ENCODE peak calls at places on chromosomes 1 and 21, in ten cellular contexts. Q, S, D, E, O, Y, V, A, J and H are unnamed samples.

GRCh38 chr1:169108897-169109560 is 2.5 kb downstream of the ATP1B1 start:
- DNase-seq in D (peak), Y (peak), A (peak), J (no peak), E (peak), Q (no peak), V (no peak), O (no peak), S (peak), H (no peak)

GRCh38 chr1:168360151-168360550 is 79.5 kb downstream of the TBX19 start:
- DNase-seq in S (peak), D (peak), V (no peak), Q (no peak), J (no peak), E (no peak), Y (peak), A (no peak), O (no peak), H (no peak)

GRCh38 chr1:156684227-156684782 is 7.1 kb upstream of the NES start:
- DNase-seq in O (peak), E (no peak), Q (no peak), S (no peak), V (no peak), Y (no peak), A (no peak), J (no peak), D (peak), H (no peak)

GRCh38 chr21:40754466-40754865 is 92.5 kb downstream of the DSCAM start:
- DNase-seq in J (no peak), Q (no peak), E (no peak), D (no peak), V (no peak), Y (no peak), O (no peak), A (no peak), S (no peak), H (no peak)

GRCh38 chr1:178451529-178451928 is 45.2 kb downstream of the CLEC20A start:
- DNase-seq in Y (peak), E (no peak), J (no peak), V (no peak), D (peak), Q (no peak), A (no peak), S (peak), O (no peak), H (peak)

GRCh38 chr1:225070972-225071371 is 141.5 kb downstream of the DNAH14 start:
- DNase-seq in E (no peak), V (no peak), S (no peak), A (no peak), Q (no peak), Y (no peak), J (no peak), D (no peak), O (no peak), H (no peak)

GRCh38 chr1:212920246-212920645 is 30.1 kb upstream of the VASH2 start:
- DNase-seq in S (no peak), O (no peak), J (no peak), D (no peak), E (no peak), Y (no peak), A (no peak), V (peak), Q (no peak), H (no peak)

GRCh38 chr1:27306892-27307850 is 14.8 kb upstream of the TMEM222 start:
- DNase-seq in Y (no peak), V (no peak), J (no peak), D (no peak), A (peak), E (peak), S (no peak), O (no peak), Q (peak), H (peak)

GRCh38 chr1:28036431-28036830 is 52.0 kb downstream of the EYA3 start:
- DNase-seq in S (no peak), Y (no peak), O (no peak), Q (no peak), E (peak), V (no peak), A (no peak), J (no peak), D (no peak), H (no peak)

GRCh38 chr1:157968951-157969350 is 24.5 kb upstream of the KIRREL1 start:
- DNase-seq in S (no peak), Q (no peak), D (peak), O (peak), E (peak), V (no peak), Y (peak), A (no peak), J (peak), H (no peak)

GRCh38 chr1:70034403-70034802 is 171.0 kb downstream of the LRRC40 start:
- DNase-seq in Q (peak), V (no peak), E (peak), A (peak), S (peak), D (peak), O (peak), J (peak), Y (peak), H (peak)

GRCh38 chr1:246794261-246795093 is 70.3 kb downstream of the SCCPDH start:
- DNase-seq in S (no peak), Q (no peak), Y (peak), D (peak), A (no peak), J (no peak), O (peak), V (no peak), E (peak), H (peak)

GRCh38 chr1:234731371-234732085 is 121.5 kb upstream of the IRF2BP2 start:
- DNase-seq in Y (peak), D (peak), Q (no peak), S (no peak), O (peak), E (peak), J (peak), V (no peak), A (peak), H (no peak)

GRCh38 chr1:56967355-56967754 is 1.5 kb upstream of the C8B start:
- DNase-seq in Q (no peak), D (no peak), V (no peak), E (no peak), A (no peak), J (no peak), O (no peak), Y (no peak), S (no peak), H (no peak)

GRCh38 chr1:85047472-85048295 is 616 bp downstream of the MCOLN3 start:
- DNase-seq in O (peak), Q (no peak), S (peak), D (no peak), V (no peak), E (peak), A (no peak), Y (peak), J (no peak), H (no peak)

GRCh38 chr1:114715952-114716303 is 643 bp downstream of the NRAS start:
- DNase-seq in O (no peak), Q (no peak), A (no peak), J (no peak), D (no peak), E (no peak), V (no peak), S (peak), Y (no peak), H (no peak)

GRCh38 chr1:200805719-200806118 is 67.0 kb downstream of the CAMSAP2 start:
- DNase-seq in O (no peak), S (no peak), A (no peak), V (no peak), J (no peak), E (no peak), Q (no peak), Y (no peak), D (no peak), H (no peak)

GRCh38 chr21:14989359-14989758 is 75.4 kb downstream of the NRIP1 start:
- DNase-seq in A (no peak), D (peak), V (no peak), Q (no peak), E (no peak), S (no peak), J (peak), O (no peak), Y (no peak), H (no peak)

GRCh38 chr1:76759950-76760349 is 107.3 kb upstream of the ST6GALNAC5 start:
- DNase-seq in S (peak), E (no peak), Q (no peak), J (no peak), V (no peak), D (peak), Y (peak), O (peak), A (no peak), H (no peak)

GRCh38 chr1:41317356-41317755 is 43.9 kb upstream of the FOXO6 start:
- DNase-seq in D (peak), J (no peak), Y (no peak), S (no peak), Q (no peak), A (no peak), V (no peak), O (peak), E (peak), H (peak)

GRCh38 chr1:200767326-200767725 is 28.6 kb downstream of the CAMSAP2 start:
- DNase-seq in J (no peak), Q (no peak), S (no peak), V (no peak), O (no peak), D (peak), E (no peak), Y (peak), A (no peak), H (no peak)

GRCh38 chr1:113963281-113963906 is 15.9 kb upstream of the OLFML3 start:
- DNase-seq in A (no peak), E (no peak), S (no peak), D (no peak), O (no peak), Q (no peak), J (no peak), V (no peak), Y (no peak), H (no peak)

GRCh38 chr1:11691302-11691914 is at the start of gene DRAXIN:
- DNase-seq in V (no peak), S (peak), D (peak), A (no peak), O (peak), Y (no peak), J (no peak), E (no peak), Q (peak), H (no peak)

GRCh38 chr1:56029329-56030003 is 549.9 kb downstream of the PLPP3 start:
- DNase-seq in A (peak), Y (no peak), E (peak), O (no peak), Q (no peak), D (no peak), S (peak), J (no peak), V (no peak), H (no peak)

GRCh38 chr1:190022709-190023108 is 455.0 kb downstream of the BRINP3 start:
- DNase-seq in J (no peak), E (peak), Y (no peak), V (no peak), S (no peak), O (peak), A (no peak), D (peak), Q (no peak), H (no peak)

GRCh38 chr1:187091666-187092065 is 262.9 kb downstream of the PLA2G4A start:
- DNase-seq in J (no peak), Q (no peak), Y (no peak), O (no peak), A (no peak), D (peak), E (peak), V (no peak), S (no peak), H (no peak)

GRCh38 chr1:59678065-59678808 is 136.5 kb upstream of the HOOK1 start:
- DNase-seq in A (no peak), E (no peak), S (no peak), J (no peak), D (peak), O (no peak), Q (peak), V (no peak), Y (no peak), H (no peak)

GRCh38 chr1:85628791-85629531 is 48.4 kb downstream of the CCN1 start:
- DNase-seq in D (peak), A (peak), S (peak), J (peak), E (peak), Q (no peak), Y (peak), V (no peak), O (peak), H (peak)

GRCh38 chr1:226975259-226975908 is 35.3 kb downstream of the COQ8A start:
- DNase-seq in Q (peak), V (no peak), O (no peak), D (no peak), Y (no peak), J (no peak), E (no peak), A (no peak), S (no peak), H (no peak)

GRCh38 chr1:53740621-53741105 is 1.7 kb upstream of the GLIS1 start:
- DNase-seq in A (peak), Q (no peak), O (no peak), Y (peak), S (no peak), E (no peak), V (no peak), D (peak), J (no peak), H (no peak)

GRCh38 chr1:105294838-105295237 is 1545.1 kb downstream of the AMY1C start:
- DNase-seq in D (no peak), Q (no peak), V (no peak), S (no peak), E (no peak), J (no peak), O (no peak), Y (no peak), A (no peak), H (no peak)

GRCh38 chr1:3606779-3607702 is 4.3 kb downstream of the MEGF6 start:
- DNase-seq in D (no peak), A (no peak), S (no peak), Y (no peak), O (no peak), Q (no peak), J (no peak), E (no peak), V (no peak), H (no peak)

GRCh38 chr1:228483789-228484188 is 3.4 kb upstream of the RNF187 start:
- DNase-seq in A (no peak), J (no peak), O (no peak), S (no peak), D (no peak), Q (no peak), V (no peak), E (no peak), Y (no peak), H (no peak)

GRCh38 chr1:224432141-224432540 is 2.5 kb downstream of the WDR26 start:
- DNase-seq in S (no peak), V (no peak), E (no peak), Y (peak), A (no peak), D (no peak), Q (no peak), J (peak), O (no peak), H (no peak)

GRCh38 chr1:93629101-93630059 is 52.3 kb downstream of the BCAR3 start:
- DNase-seq in J (peak), V (peak), S (peak), Y (peak), D (peak), Q (peak), A (peak), E (peak), O (peak), H (peak)

GRCh38 chr21:37587203-37587602 is 220.6 kb downstream of the DYRK1A start:
- DNase-seq in O (no peak), D (no peak), E (no peak), V (no peak), Q (no peak), A (no peak), Y (no peak), S (no peak), J (no peak), H (no peak)

GRCh38 chr21:17466166-17466565 is 46.7 kb upstream of the CXADR start:
- DNase-seq in S (peak), D (peak), A (peak), Q (no peak), V (no peak), J (no peak), E (peak), Y (peak), O (peak), H (peak)

GRCh38 chr21:17469727-17470126 is 43.1 kb upstream of the CXADR start:
- DNase-seq in O (no peak), Y (no peak), E (no peak), A (no peak), Q (no peak), J (no peak), S (no peak), V (no peak), D (no peak), H (no peak)

GRCh38 chr21:17467392-17467791 is 45.5 kb upstream of the CXADR start:
- DNase-seq in J (peak), V (no peak), D (no peak), O (no peak), A (peak), S (peak), Y (no peak), Q (no peak), E (peak), H (no peak)

GRCh38 chr21:17468698-17469097 is 44.1 kb upstream of the CXADR start:
- DNase-seq in S (no peak), E (no peak), Q (no peak), A (no peak), V (no peak), D (no peak), Y (no peak), J (no peak), O (no peak), H (no peak)

GRCh38 chr21:17467829-17468228 is 45.0 kb upstream of the CXADR start:
- DNase-seq in Y (no peak), J (no peak), V (no peak), D (peak), Q (no peak), S (no peak), O (no peak), E (no peak), A (peak), H (no peak)
- H3K4me2 ChIP-seq in Y (peak), J (no peak), V (no peak), D (no peak), Q (no peak), S (peak), O (no peak), E (peak), A (peak), H (no peak)

DNA sequence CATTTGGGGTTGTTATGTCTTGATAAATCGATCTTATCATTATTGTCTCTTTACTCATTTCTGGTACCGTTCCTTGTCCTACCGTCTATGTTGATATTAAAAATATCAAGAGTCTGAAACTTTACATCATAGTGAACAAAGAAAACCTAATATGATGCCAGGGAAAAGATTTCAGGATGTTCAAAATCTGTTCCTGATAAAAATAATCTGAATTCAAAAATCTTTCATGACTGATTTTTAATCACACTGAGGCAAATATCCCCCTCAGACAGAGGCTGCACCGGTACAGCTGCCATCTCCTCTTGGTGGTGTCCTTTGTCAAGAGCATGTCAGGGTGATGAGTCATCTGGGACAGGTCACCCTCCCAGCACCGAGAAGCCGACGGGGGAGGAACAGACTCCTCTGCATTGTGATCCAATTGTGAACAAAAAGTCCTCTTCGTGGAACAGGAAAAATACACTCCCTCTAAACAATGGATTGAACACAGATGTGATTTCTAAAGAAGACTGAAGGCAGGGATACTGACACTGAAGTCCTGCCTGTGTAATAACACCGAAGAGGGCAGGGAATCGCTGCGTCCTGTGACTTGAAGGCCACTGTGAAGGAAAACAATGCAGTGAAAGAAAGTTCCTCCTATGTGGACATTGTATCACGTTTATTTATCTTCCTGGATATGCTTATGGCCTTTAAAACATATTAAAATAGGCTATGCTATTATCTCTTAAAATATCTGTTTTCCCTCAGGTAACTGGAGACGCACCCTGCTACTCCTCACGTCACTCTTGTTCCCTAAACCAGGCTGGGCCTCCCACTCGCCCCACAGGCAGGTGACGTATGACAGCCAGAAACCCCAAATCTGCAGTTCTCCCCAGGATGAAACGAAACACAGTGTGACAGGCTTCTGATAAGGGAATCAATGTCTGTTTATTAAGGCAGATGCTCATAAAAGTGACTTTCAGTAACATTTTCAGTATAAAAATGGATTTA is 4.3 kb upstream of the SPATC1L start:
- DNase-seq in O (peak), A (peak), S (peak), E (peak), V (no peak), J (peak), Q (peak), Y (peak), D (peak), H (peak)
- H3K4me2 ChIP-seq in O (peak), A (no peak), S (peak), E (peak), V (no peak), J (peak), Q (no peak), Y (peak), D (no peak), H (peak)

GRCh38 chr21:46607605-46608004 is 2.7 kb upstream of the S100B start:
- DNase-seq in A (no peak), V (no peak), Y (no peak), Q (no peak), S (no peak), O (no peak), D (no peak), E (no peak), J (no peak), H (no peak)

GRCh38 chr21:46604975-46605758 is at the start of gene S100B:
- DNase-seq in Y (no peak), V (no peak), Q (no peak), S (no peak), A (no peak), E (no peak), O (no peak), J (no peak), D (peak), H (no peak)

GRCh38 chr21:46604329-46604974 is 430 bp downstream of the S100B start:
- DNase-seq in A (no peak), Y (no peak), S (no peak), J (no peak), V (no peak), O (no peak), D (no peak), Q (no peak), E (no peak), H (no peak)

GRCh38 chr21:46606427-46606813 is 1.5 kb upstream of the S100B start:
- DNase-seq in S (no peak), Q (no peak), A (no peak), Y (no peak), J (no peak), E (no peak), O (no peak), V (no peak), D (no peak), H (no peak)

GRCh38 chr21:46605759-46606426 is 1.0 kb upstream of the S100B start:
- DNase-seq in V (no peak), Y (no peak), D (no peak), Q (no peak), E (no peak), A (no peak), O (no peak), S (no peak), J (no peak), H (no peak)
- H3K4me2 ChIP-seq in V (no peak), Y (no peak), D (no peak), Q (no peak), E (no peak), A (no peak), O (no peak), S (no peak), J (no peak), H (no peak)

GRCh38 chr21:26070822-26071425 is 99.6 kb downstream of the APP start:
- DNase-seq in Q (no peak), S (peak), D (peak), A (no peak), O (no peak), J (peak), V (no peak), E (peak), Y (peak), H (no peak)
- H3K4me2 ChIP-seq in Q (no peak), S (peak), D (peak), A (no peak), O (no peak), J (peak), V (no peak), E (peak), Y (peak), H (no peak)

DNA sequence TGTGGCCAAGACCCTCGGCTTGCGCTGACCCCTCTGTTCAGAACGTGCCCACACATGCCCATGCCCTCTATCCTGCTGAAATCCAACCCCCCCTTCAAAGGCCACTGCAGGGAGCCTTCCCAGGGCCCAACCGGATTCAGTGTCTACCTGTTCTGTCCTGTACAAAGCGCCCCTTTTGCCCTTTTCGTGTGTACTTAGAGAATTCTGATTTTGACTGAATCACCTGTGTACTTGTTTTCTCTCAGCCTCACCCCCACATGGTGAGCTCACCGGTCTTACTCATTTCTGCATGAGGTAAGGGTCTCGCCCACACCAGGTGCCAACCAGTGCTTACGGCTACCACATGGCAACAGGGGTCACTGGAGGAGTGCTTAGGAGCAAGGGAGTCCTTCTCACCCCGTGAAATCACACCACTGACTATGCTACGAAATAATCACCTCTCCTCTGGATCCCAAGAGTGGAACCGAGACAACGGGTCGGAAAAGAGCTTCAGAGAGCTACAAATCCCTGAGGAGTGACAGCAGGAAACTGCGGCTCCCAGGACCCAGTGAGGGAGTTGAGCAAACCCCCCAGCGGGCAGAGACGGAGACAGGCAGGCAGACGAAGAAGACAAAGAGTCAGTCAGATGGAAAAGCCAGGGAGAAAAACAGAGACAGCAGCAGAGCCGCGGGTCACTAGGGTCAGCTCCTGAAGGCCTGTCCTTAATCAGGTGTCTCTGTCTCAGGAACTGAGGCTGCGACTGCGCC is 2.1 kb upstream of the S100A2 start:
- DNase-seq in E (peak), V (no peak), A (peak), Y (peak), D (peak), J (peak), S (peak), O (peak), Q (no peak), H (peak)
- H3K4me2 ChIP-seq in E (peak), V (peak), A (peak), Y (peak), D (peak), J (peak), S (peak), O (peak), Q (no peak), H (peak)